ENCODE peak calls at places on chromosome 22, in six cellular contexts. P, F, J, D, N and X are unnamed samples.

GRCh38 chr22:29298641-29299040 is 7.8 kb upstream of the GAS2L1 start:
- DNase-seq in P (no peak), F (no peak), J (no peak), D (no peak), N (no peak), X (no peak)

GRCh38 chr22:36982136-36982535 is 37.1 kb downstream of the TST start:
- DNase-seq in P (no peak), F (peak), J (no peak), D (no peak), N (no peak), X (no peak)

GRCh38 chr22:39894554-39895092 is 1.1 kb upstream of the ENTHD1 start:
- DNase-seq in P (no peak), F (no peak), J (no peak), D (no peak), N (no peak), X (no peak)

GRCh38 chr22:35319244-35319985 is 19.7 kb downstream of the TOM1 start:
- DNase-seq in P (no peak), F (no peak), J (no peak), D (no peak), N (no peak), X (no peak)

GRCh38 chr22:41619979-41620645 is 731 bp downstream of the DESI1 start:
- DNase-seq in P (no peak), F (peak), J (no peak), D (peak), N (peak), X (peak)

GRCh38 chr22:32765117-32765618 is 36.3 kb upstream of the TIMP3 start:
- DNase-seq in P (no peak), F (no peak), J (no peak), D (no peak), N (no peak), X (no peak)

GRCh38 chr22:44372611-44373010 is 59.9 kb upstream of the SHISAL1 start:
- DNase-seq in P (no peak), F (no peak), J (no peak), D (no peak), N (no peak), X (no peak)

GRCh38 chr22:46590334-46590733 is 29.9 kb upstream of the GRAMD4 start:
- DNase-seq in P (no peak), F (no peak), J (no peak), D (no peak), N (no peak), X (no peak)

GRCh38 chr22:25134028-25134427 is 65.6 kb upstream of the CRYBB3 start:
- DNase-seq in P (no peak), F (no peak), J (no peak), D (no peak), N (no peak), X (peak)

GRCh38 chr22:27892064-27892463 is 27.0 kb downstream of the PITPNB start:
- DNase-seq in P (no peak), F (no peak), J (no peak), D (no peak), N (no peak), X (no peak)

GRCh38 chr22:47647720-47648119 is 885.3 kb downstream of the TBC1D22A start:
- DNase-seq in P (no peak), F (no peak), J (no peak), D (no peak), N (no peak), X (no peak)

GRCh38 chr22:24444729-24445466 is 17.5 kb downstream of the ADORA2A start:
- DNase-seq in P (no peak), F (no peak), J (no peak), D (no peak), N (no peak), X (no peak)

GRCh38 chr22:19612866-19613572 is 88.8 kb upstream of the CLDN5 start:
- DNase-seq in P (peak), F (no peak), J (no peak), D (no peak), N (no peak), X (no peak)

GRCh38 chr22:48182036-48182435 is 1419.6 kb downstream of the TBC1D22A start:
- DNase-seq in P (no peak), F (no peak), J (no peak), D (no peak), N (no peak), X (no peak)

GRCh38 chr22:28921585-28921879 is 38.2 kb downstream of the ZNRF3 start:
- DNase-seq in P (no peak), F (no peak), J (no peak), D (no peak), N (no peak), X (no peak)

GRCh38 chr22:47328550-47329243 is 566.2 kb downstream of the TBC1D22A start:
- DNase-seq in P (no peak), F (no peak), J (peak), D (peak), N (no peak), X (no peak)

GRCh38 chr22:50191041-50191740 is 5.5 kb downstream of the TRABD start:
- DNase-seq in P (peak), F (peak), J (no peak), D (no peak), N (peak), X (no peak)

GRCh38 chr22:42080287-42080686 is 787 bp downstream of the SMDT1 start:
- DNase-seq in P (no peak), F (no peak), J (no peak), D (peak), N (no peak), X (peak)

GRCh38 chr22:36327922-36328551 is 59.7 kb downstream of the MYH9 start:
- DNase-seq in P (no peak), F (no peak), J (no peak), D (peak), N (no peak), X (no peak)